ENCODE peak calls at places on chromosomes 11 and 22, in six cellular contexts. R, A, I, J, O and W are unnamed samples.

GRCh38 chr11:43360361-43361032 is 1.8 kb downstream of the TTC17 start:
- DNase-seq in R (peak), A (no peak), I (no peak), J (no peak), O (no peak), W (no peak)

GRCh38 chr11:14026961-14027360 is 64.4 kb downstream of the SPON1 start:
- DNase-seq in R (no peak), A (no peak), I (no peak), J (no peak), O (no peak), W (peak)

GRCh38 chr22:29311468-29312217 is 3.9 kb downstream of the RASL10A start:
- DNase-seq in R (peak), A (peak), I (no peak), J (no peak), O (no peak), W (no peak)

GRCh38 chr22:39348909-39349505 is 784 bp upstream of the SYNGR1 start:
- DNase-seq in R (no peak), A (no peak), I (peak), J (no peak), O (no peak), W (no peak)

GRCh38 chr11:128462802-128463385 is 124.5 kb downstream of the ETS1 start:
- DNase-seq in R (no peak), A (no peak), I (no peak), J (no peak), O (no peak), W (no peak)

GRCh38 chr11:112113539-112114457 is 27.1 kb downstream of the SDHD start:
- DNase-seq in R (peak), A (no peak), I (no peak), J (peak), O (peak), W (no peak)

GRCh38 chr11:70713988-70714665 is 315.8 kb downstream of the CTTN start:
- DNase-seq in R (no peak), A (no peak), I (no peak), J (no peak), O (no peak), W (no peak)

GRCh38 chr11:91394718-91395414 is 829.8 kb upstream of the FAT3 start:
- DNase-seq in R (no peak), A (no peak), I (no peak), J (no peak), O (no peak), W (no peak)

GRCh38 chr11:132683602-132684001 is 848.7 kb downstream of the OPCML start:
- DNase-seq in R (peak), A (no peak), I (no peak), J (no peak), O (no peak), W (no peak)

GRCh38 chr11:17500673-17501072 is 24.0 kb upstream of the ABCC8 start:
- DNase-seq in R (no peak), A (no peak), I (no peak), J (no peak), O (no peak), W (no peak)

GRCh38 chr11:121035169-121035755 is 11.4 kb downstream of the TBCEL start:
- DNase-seq in R (peak), A (no peak), I (no peak), J (no peak), O (peak), W (no peak)

GRCh38 chr22:44130076-44130711 is 50.5 kb upstream of the PARVG start:
- DNase-seq in R (no peak), A (no peak), I (no peak), J (no peak), O (no peak), W (no peak)

GRCh38 chr11:59802639-59803176 is 7.9 kb downstream of the MRPL16 start:
- DNase-seq in R (peak), A (no peak), I (no peak), J (no peak), O (no peak), W (peak)

GRCh38 chr11:28838741-28839140 is 730.6 kb downstream of the METTL15 start:
- DNase-seq in R (peak), A (no peak), I (no peak), J (no peak), O (no peak), W (no peak)

GRCh38 chr11:47366020-47366490 is 12.3 kb downstream of the SPI1 start:
- DNase-seq in R (no peak), A (no peak), I (no peak), J (no peak), O (no peak), W (no peak)

GRCh38 chr11:46063138-46063537 is 58.1 kb downstream of the PHF21A start:
- DNase-seq in R (no peak), A (no peak), I (no peak), J (no peak), O (no peak), W (no peak)

GRCh38 chr11:120610101-120610500 is 98.6 kb downstream of the GRIK4 start:
- DNase-seq in R (no peak), A (no peak), I (no peak), J (no peak), O (no peak), W (no peak)

GRCh38 chr22:25763239-25763777 is 21.3 kb downstream of the MYO18B start:
- DNase-seq in R (no peak), A (no peak), I (no peak), J (no peak), O (no peak), W (no peak)

GRCh38 chr11:96014234-96014633 is 90.3 kb upstream of the MTMR2 start:
- DNase-seq in R (peak), A (no peak), I (no peak), J (no peak), O (no peak), W (no peak)

GRCh38 chr22:22855617-22856308 is 31.9 kb upstream of the IGLL5 start:
- DNase-seq in R (no peak), A (no peak), I (no peak), J (no peak), O (no peak), W (no peak)

GRCh38 chr11:100612766-100613165 is 74.3 kb upstream of the ARHGAP42 start:
- DNase-seq in R (no peak), A (no peak), I (no peak), J (no peak), O (no peak), W (no peak)

GRCh38 chr22:27561301-27561820 is 240.2 kb downstream of the MN1 start:
- DNase-seq in R (no peak), A (no peak), I (no peak), J (no peak), O (no peak), W (no peak)

GRCh38 chr11:60164550-60165075 is 18.3 kb downstream of the MS4A6A start:
- DNase-seq in R (no peak), A (no peak), I (no peak), J (no peak), O (no peak), W (no peak)

GRCh38 chr22:17098379-17098819 is 13.6 kb downstream of the IL17RA start:
- DNase-seq in R (no peak), A (no peak), I (no peak), J (no peak), O (no peak), W (no peak)

GRCh38 chr11:121099885-121100284 is 1.2 kb upstream of the TECTA start:
- DNase-seq in R (peak), A (no peak), I (no peak), J (no peak), O (no peak), W (no peak)

GRCh38 chr22:49345896-49346295 is 481.8 kb downstream of the BRD1 start:
- DNase-seq in R (no peak), A (peak), I (no peak), J (no peak), O (no peak), W (no peak)

GRCh38 chr11:959608-960007 is 33.9 kb downstream of the AP2A2 start:
- DNase-seq in R (no peak), A (no peak), I (no peak), J (no peak), O (no peak), W (no peak)

GRCh38 chr11:103530257-103530656 is 421.0 kb downstream of the DYNC2H1 start:
- DNase-seq in R (no peak), A (no peak), I (no peak), J (no peak), O (no peak), W (no peak)

GRCh38 chr11:130068546-130068985 is 1.1 kb upstream of the APLP2 start:
- DNase-seq in R (no peak), A (no peak), I (peak), J (no peak), O (no peak), W (no peak)

GRCh38 chr22:24153353-24153752 is 27.9 kb upstream of the SUSD2 start:
- DNase-seq in R (peak), A (no peak), I (no peak), J (no peak), O (no peak), W (no peak)

GRCh38 chr11:83835423-83835822 is 549.3 kb upstream of the CCDC90B start:
- DNase-seq in R (no peak), A (no peak), I (no peak), J (no peak), O (no peak), W (no peak)

GRCh38 chr11:81804858-81805257 is 928.8 kb downstream of the FAM181B start:
- DNase-seq in R (no peak), A (no peak), I (no peak), J (no peak), O (no peak), W (no peak)